ENCODE peak calls at places on chromosome 14, in seven cellular contexts. P is sigmoid colon, G is fibroblast of mammary gland, D is lower lobe of right lung, K is WTC11, S is BJ, E is endothelial cell. U is an unnamed sample.

GRCh38 chr14:67620217-67620789 is 583 bp downstream of the ARG2 start:
- DNase-seq in K (peak), S (no peak), G (no peak), D (no peak), P (peak), E (no peak), U (no peak)

GRCh38 chr14:68363841-68364711 is 428.8 kb downstream of the ZFP36L1 start:
- DNase-seq in P (peak), K (peak), G (no peak), D (peak), E (peak), S (no peak), U (no peak)

GRCh38 chr14:100147691-100148464 is 11.6 kb downstream of the DEGS2 start:
- DNase-seq in G (no peak), D (no peak), S (no peak), E (no peak), P (no peak), K (no peak), U (no peak)

GRCh38 chr14:71960620-71961353 is 28.6 kb downstream of the RGS6 start:
- DNase-seq in K (no peak), G (no peak), E (no peak), S (no peak), D (no peak), P (no peak), U (no peak)

GRCh38 chr14:63928744-63929174 is 76.0 kb downstream of the SYNE2 start:
- DNase-seq in E (no peak), P (no peak), D (no peak), S (no peak), K (no peak), G (no peak), U (no peak)

GRCh38 chr14:84670801-84671200 is 859.1 kb upstream of the FLRT2 start:
- DNase-seq in E (no peak), P (no peak), S (no peak), K (no peak), G (no peak), D (no peak), U (no peak)

GRCh38 chr14:75979641-75980422 is 2.0 kb downstream of the TGFB3 start:
- DNase-seq in E (no peak), G (peak), S (no peak), K (no peak), P (peak), D (no peak), U (no peak)

GRCh38 chr14:24426912-24427536 is 2.4 kb downstream of the CBLN3 start:
- DNase-seq in D (no peak), K (peak), S (no peak), E (no peak), P (no peak), G (no peak), U (no peak)

GRCh38 chr14:96130391-96130790 is 74.2 kb upstream of the BDKRB2 start:
- DNase-seq in K (no peak), E (no peak), P (no peak), G (no peak), D (no peak), S (no peak), U (no peak)

GRCh38 chr14:83247925-83248639 is 1714.4 kb upstream of the SEL1L start:
- DNase-seq in P (no peak), K (no peak), E (no peak), S (no peak), D (no peak), G (no peak), U (no peak)

GRCh38 chr14:39704581-39704980 is 272.3 kb upstream of the FBXO33 start:
- DNase-seq in E (no peak), K (no peak), P (no peak), G (no peak), S (no peak), D (no peak), U (no peak)
- TF ChIP-seq CTCF in E (no peak), K (no peak), P (no peak), G (no peak), S (no peak), D (no peak), U (no peak)

GRCh38 chr14:102323102-102323501 is 3.6 kb downstream of the ZNF839 start:
- DNase-seq in S (peak), P (peak), D (peak), K (peak), G (peak), E (peak), U (peak)
- TF ChIP-seq CTCF in S (peak), P (peak), D (peak), K (no peak), G (peak), E (no peak), U (peak)

GRCh38 chr14:78595797-78596196 is 425.6 kb downstream of the NRXN3 start:
- DNase-seq in D (no peak), K (peak), P (no peak), G (no peak), E (peak), S (no peak), U (no peak)

GRCh38 chr14:78593949-78594348 is 423.8 kb downstream of the NRXN3 start:
- DNase-seq in P (no peak), K (no peak), D (no peak), G (no peak), S (no peak), E (no peak), U (no peak)

GRCh38 chr14:78598046-78598652 is 428.0 kb downstream of the NRXN3 start:
- DNase-seq in S (no peak), D (peak), G (peak), E (peak), P (peak), K (peak), U (no peak)
- TF ChIP-seq CTCF in S (peak), D (peak), G (peak), E (peak), P (peak), K (peak), U (peak)

GRCh38 chr14:91714805-91715204 is 17.1 kb downstream of the CATSPERB start:
- DNase-seq in K (peak), D (no peak), G (no peak), S (no peak), E (no peak), P (no peak), U (no peak)
- TF ChIP-seq CTCF in K (no peak), D (no peak), G (no peak), S (no peak), E (no peak), P (no peak), U (no peak)

GRCh38 chr14:97640031-97640430 is 842.8 kb downstream of the VRK1 start:
- DNase-seq in P (no peak), D (no peak), E (no peak), G (no peak), K (peak), S (no peak), U (no peak)

GRCh38 chr14:97638864-97639263 is 841.7 kb downstream of the VRK1 start:
- DNase-seq in K (no peak), D (no peak), G (no peak), E (no peak), S (no peak), P (no peak), U (no peak)

GRCh38 chr14:97634786-97635185 is 837.6 kb downstream of the VRK1 start:
- DNase-seq in D (no peak), G (no peak), S (no peak), P (no peak), E (no peak), K (no peak), U (no peak)
- TF ChIP-seq CTCF in D (no peak), G (no peak), S (no peak), P (no peak), E (no peak), K (no peak), U (no peak)

GRCh38 chr14:61753631-61754030 is 8.6 kb upstream of the SNAPC1 start:
- DNase-seq in K (no peak), G (peak), S (no peak), E (no peak), P (no peak), D (no peak), U (no peak)
- TF ChIP-seq CTCF in K (no peak), G (peak), S (peak), E (no peak), P (no peak), D (no peak), U (peak)

GRCh38 chr14:101894365-101895113 is 69.8 kb upstream of the DYNC1H1 start:
- DNase-seq in P (no peak), G (no peak), K (no peak), E (no peak), S (no peak), D (no peak), U (no peak)

GRCh38 chr14:101889366-101889765 is 75.0 kb upstream of the DYNC1H1 start:
- DNase-seq in K (no peak), G (no peak), D (no peak), S (no peak), E (no peak), P (peak), U (no peak)

GRCh38 chr14:101889898-101890297 is 74.5 kb upstream of the DYNC1H1 start:
- DNase-seq in P (no peak), E (no peak), G (peak), D (no peak), K (no peak), S (peak), U (no peak)

GRCh38 chr14:101893759-101894158 is 70.6 kb upstream of the DYNC1H1 start:
- DNase-seq in G (no peak), P (no peak), S (no peak), E (no peak), D (no peak), K (no peak), U (no peak)

DNA sequence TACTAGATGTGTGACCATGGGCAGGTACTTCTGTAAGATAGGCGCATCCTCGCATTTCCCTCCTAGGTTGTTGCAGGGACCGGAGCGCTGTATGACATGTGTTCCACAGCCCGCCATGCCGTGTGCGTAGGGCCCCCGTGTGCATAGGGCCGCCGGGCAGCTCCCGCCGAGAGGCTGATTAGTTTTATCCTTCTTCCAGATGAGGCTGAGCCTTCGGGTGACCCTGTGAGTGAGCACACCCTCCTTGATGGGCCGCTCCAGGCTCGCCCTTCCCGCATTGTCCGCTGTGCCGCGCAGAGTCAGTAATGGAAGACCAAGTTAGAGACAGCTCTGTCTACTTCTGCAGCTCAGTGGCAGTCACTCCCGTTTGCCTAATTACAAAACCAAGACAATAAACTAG is 72.9 kb upstream of the DYNC1H1 start:
- DNase-seq in G (no peak), P (peak), E (no peak), K (no peak), D (no peak), S (no peak), U (no peak)
- TF ChIP-seq CTCF in G (no peak), P (no peak), E (no peak), K (no peak), D (no peak), S (no peak), U (no peak)

U was measured in AG09319.